ENCODE peak calls at places on chromosomes 16 and 17, in eight cellular contexts. One of them, this sample, is unnamed.

GRCh38 chr16:70706948-70707465 is 21.2 kb upstream of the MTSS2 start:
- DNase-seq in heart left ventricle: no peak
- DNase-seq in suprapubic skin: no peak
- DNase-seq in prostate gland: peak; percentile 64
- DNase-seq in PC-3: peak; percentile 94
- DNase-seq in body of pancreas: no peak
- DNase-seq in A549: peak; percentile 81
- DNase-seq in AG10803: peak; percentile 96
- DNase-seq in this sample: peak; percentile 36

GRCh38 chr17:63029520-63029919 is 63.5 kb downstream of the TANC2 start:
- DNase-seq in PC-3: peak; percentile 62
- DNase-seq in body of pancreas: no peak
- DNase-seq in A549: peak; percentile 16
- DNase-seq in suprapubic skin: no peak
- DNase-seq in heart left ventricle: no peak
- DNase-seq in AG10803: peak; percentile 63
- DNase-seq in prostate gland: no peak
- DNase-seq in this sample: peak; percentile 60

GRCh38 chr16:31067342-31067741 is 6.7 kb downstream of the ZNF668 start:
- DNase-seq in A549: no peak
- DNase-seq in body of pancreas: no peak
- DNase-seq in PC-3: no peak
- DNase-seq in heart left ventricle: no peak
- DNase-seq in prostate gland: no peak
- DNase-seq in suprapubic skin: no peak
- DNase-seq in AG10803: no peak
- DNase-seq in this sample: no peak

GRCh38 chr16:81448154-81449131 is 3.8 kb downstream of the CMIP start:
- DNase-seq in prostate gland: peak; percentile 68
- DNase-seq in heart left ventricle: no peak
- DNase-seq in A549: no peak
- DNase-seq in AG10803: no peak
- DNase-seq in PC-3: peak; percentile 32
- DNase-seq in suprapubic skin: no peak
- DNase-seq in body of pancreas: peak; percentile 66
- DNase-seq in this sample: peak; percentile 41

GRCh38 chr16:53372942-53373871 is 61.1 kb upstream of the RBL2 start:
- DNase-seq in AG10803: no peak
- DNase-seq in heart left ventricle: peak; percentile 69
- DNase-seq in PC-3: peak; percentile 67
- DNase-seq in A549: peak; percentile 9
- DNase-seq in suprapubic skin: no peak
- DNase-seq in prostate gland: peak; percentile 66
- DNase-seq in body of pancreas: peak; percentile 86
- DNase-seq in this sample: no peak

GRCh38 chr17:83098241-83099085 is 19.1 kb downstream of the METRNL start:
- DNase-seq in body of pancreas: no peak
- DNase-seq in PC-3: no peak
- DNase-seq in AG10803: no peak
- DNase-seq in prostate gland: no peak
- DNase-seq in heart left ventricle: no peak
- DNase-seq in suprapubic skin: no peak
- DNase-seq in A549: no peak
- DNase-seq in this sample: peak; percentile 30

GRCh38 chr16:21083729-21084268 is 66.8 kb downstream of the DNAH3 start:
- DNase-seq in A549: peak; percentile 52
- DNase-seq in prostate gland: peak; percentile 37
- DNase-seq in AG10803: peak; percentile 53
- DNase-seq in body of pancreas: peak; percentile 69
- DNase-seq in suprapubic skin: no peak
- DNase-seq in PC-3: peak; percentile 64
- DNase-seq in heart left ventricle: peak; percentile 76
- DNase-seq in this sample: peak; percentile 66

GRCh38 chr16:73949574-73950348 is 346.9 kb upstream of the PSMD7 start:
- DNase-seq in PC-3: peak; percentile 60
- DNase-seq in prostate gland: peak; percentile 44
- DNase-seq in body of pancreas: no peak
- DNase-seq in heart left ventricle: no peak
- DNase-seq in suprapubic skin: no peak
- DNase-seq in A549: peak; percentile 28
- DNase-seq in AG10803: peak; percentile 98
- DNase-seq in this sample: peak; percentile 67

GRCh38 chr17:43599835-43600234 is 53.7 kb upstream of the ETV4 start:
- DNase-seq in heart left ventricle: no peak
- DNase-seq in A549: peak; percentile 52
- DNase-seq in prostate gland: no peak
- DNase-seq in body of pancreas: no peak
- DNase-seq in AG10803: peak; percentile 90
- DNase-seq in suprapubic skin: no peak
- DNase-seq in PC-3: peak; percentile 86
- DNase-seq in this sample: peak; percentile 76

GRCh38 chr17:40598928-40599627 is 33.8 kb upstream of the CCR7 start:
- DNase-seq in prostate gland: no peak
- DNase-seq in AG10803: no peak
- DNase-seq in A549: no peak
- DNase-seq in suprapubic skin: no peak
- DNase-seq in heart left ventricle: no peak
- DNase-seq in PC-3: no peak
- DNase-seq in body of pancreas: no peak
- DNase-seq in this sample: peak; percentile 56

GRCh38 chr16:89687092-89687940 is 827 bp downstream of the CDK10 start:
- DNase-seq in A549: peak; percentile 79
- DNase-seq in PC-3: peak; percentile 34
- DNase-seq in heart left ventricle: no peak
- DNase-seq in suprapubic skin: peak; percentile 77
- DNase-seq in AG10803: peak; percentile 31
- DNase-seq in body of pancreas: peak; percentile 85
- DNase-seq in prostate gland: no peak
- DNase-seq in this sample: peak; percentile 63

GRCh38 chr16:72736074-72736473 is 311.9 kb downstream of the ZFHX3 start:
- DNase-seq in suprapubic skin: no peak
- DNase-seq in AG10803: no peak
- DNase-seq in PC-3: no peak
- DNase-seq in prostate gland: no peak
- DNase-seq in body of pancreas: no peak
- DNase-seq in heart left ventricle: no peak
- DNase-seq in A549: no peak
- DNase-seq in this sample: no peak

GRCh38 chr17:31466096-31466495 is 74.6 kb downstream of the RAB11FIP4 start:
- DNase-seq in A549: no peak
- DNase-seq in prostate gland: no peak
- DNase-seq in body of pancreas: no peak
- DNase-seq in PC-3: no peak
- DNase-seq in heart left ventricle: peak; percentile 20
- DNase-seq in AG10803: no peak
- DNase-seq in suprapubic skin: no peak
- DNase-seq in this sample: no peak

GRCh38 chr16:70437017-70437581 is 1.8 kb downstream of the ST3GAL2 start:
- DNase-seq in PC-3: no peak
- DNase-seq in prostate gland: no peak
- DNase-seq in AG10803: peak; percentile 89
- DNase-seq in body of pancreas: no peak
- DNase-seq in A549: no peak
- DNase-seq in suprapubic skin: no peak
- DNase-seq in heart left ventricle: no peak
- DNase-seq in this sample: peak; percentile 91

GRCh38 chr17:39653662-39654331 is 11.4 kb upstream of the TCAP start:
- DNase-seq in AG10803: peak; percentile 22
- DNase-seq in heart left ventricle: peak; percentile 84
- DNase-seq in A549: peak; percentile 67
- DNase-seq in suprapubic skin: no peak
- DNase-seq in PC-3: peak; percentile 48
- DNase-seq in prostate gland: peak; percentile 47
- DNase-seq in body of pancreas: peak; percentile 73
- DNase-seq in this sample: peak; percentile 37

GRCh38 chr16:81901483-81901882 is 109.8 kb downstream of the SDR42E1 start:
- DNase-seq in body of pancreas: no peak
- DNase-seq in heart left ventricle: no peak
- DNase-seq in PC-3: peak; percentile 85
- DNase-seq in AG10803: peak; percentile 3
- DNase-seq in A549: no peak
- DNase-seq in suprapubic skin: no peak
- DNase-seq in prostate gland: peak; percentile 68
- DNase-seq in this sample: peak; percentile 84

GRCh38 chr16:12462690-12463646 is 340.7 kb downstream of the CPPED1 start:
- DNase-seq in suprapubic skin: no peak
- DNase-seq in body of pancreas: no peak
- DNase-seq in heart left ventricle: no peak
- DNase-seq in PC-3: no peak
- DNase-seq in A549: no peak
- DNase-seq in prostate gland: no peak
- DNase-seq in AG10803: peak; percentile 65
- DNase-seq in this sample: peak; percentile 63

GRCh38 chr16:47873434-47873833 is 282.4 kb downstream of the ABCC12 start:
- DNase-seq in body of pancreas: no peak
- DNase-seq in heart left ventricle: no peak
- DNase-seq in PC-3: no peak
- DNase-seq in prostate gland: no peak
- DNase-seq in AG10803: no peak
- DNase-seq in suprapubic skin: no peak
- DNase-seq in A549: no peak
- DNase-seq in this sample: no peak

GRCh38 chr17:39114744-39115534 is 36.5 kb downstream of the PLXDC1 start:
- DNase-seq in prostate gland: no peak
- DNase-seq in AG10803: peak; percentile 69
- DNase-seq in body of pancreas: no peak
- DNase-seq in suprapubic skin: no peak
- DNase-seq in A549: no peak
- DNase-seq in heart left ventricle: no peak
- DNase-seq in PC-3: no peak
- DNase-seq in this sample: peak; percentile 22

GRCh38 chr17:34638526-34639260 is 59.3 kb downstream of the TMEM132E start:
- DNase-seq in prostate gland: no peak
- DNase-seq in body of pancreas: no peak
- DNase-seq in A549: no peak
- DNase-seq in AG10803: no peak
- DNase-seq in PC-3: no peak
- DNase-seq in suprapubic skin: no peak
- DNase-seq in heart left ventricle: no peak
- DNase-seq in this sample: no peak
- H3K4me3 ChIP-seq in prostate gland: no peak overlapping the region
- H3K4me3 ChIP-seq in body of pancreas: no peak overlapping the region
- H3K4me3 ChIP-seq in A549: no peak overlapping the region
- H3K4me3 ChIP-seq in AG10803: no peak overlapping the region
- H3K4me3 ChIP-seq in PC-3: no peak overlapping the region
- H3K4me3 ChIP-seq in suprapubic skin: no peak overlapping the region
- H3K4me3 ChIP-seq in heart left ventricle: no peak overlapping the region
- H3K4me3 ChIP-seq in this sample: no peak overlapping the region

GRCh38 chr17:47807421-47807820 is 14.2 kb downstream of the OSBPL7 start:
- DNase-seq in body of pancreas: no peak
- DNase-seq in prostate gland: no peak
- DNase-seq in AG10803: no peak
- DNase-seq in A549: no peak
- DNase-seq in PC-3: no peak
- DNase-seq in suprapubic skin: peak; percentile 50
- DNase-seq in heart left ventricle: no peak
- DNase-seq in this sample: no peak

GRCh38 chr17:47808036-47808829 is 13.4 kb downstream of the OSBPL7 start:
- DNase-seq in A549: no peak
- DNase-seq in suprapubic skin: peak; percentile 74
- DNase-seq in AG10803: no peak
- DNase-seq in prostate gland: no peak
- DNase-seq in heart left ventricle: no peak
- DNase-seq in PC-3: no peak
- DNase-seq in body of pancreas: no peak
- DNase-seq in this sample: no peak

GRCh38 chr17:47808830-47809480 is 12.6 kb downstream of the OSBPL7 start:
- DNase-seq in body of pancreas: no peak
- DNase-seq in AG10803: no peak
- DNase-seq in PC-3: no peak
- DNase-seq in prostate gland: no peak
- DNase-seq in suprapubic skin: peak; percentile 78
- DNase-seq in A549: no peak
- DNase-seq in heart left ventricle: no peak
- DNase-seq in this sample: no peak

GRCh38 chr17:47806026-47806912 is 15.3 kb downstream of the OSBPL7 start:
- DNase-seq in suprapubic skin: peak; percentile 13
- DNase-seq in A549: no peak
- DNase-seq in body of pancreas: no peak
- DNase-seq in prostate gland: no peak
- DNase-seq in PC-3: no peak
- DNase-seq in AG10803: no peak
- DNase-seq in heart left ventricle: no peak
- DNase-seq in this sample: no peak

DNA sequence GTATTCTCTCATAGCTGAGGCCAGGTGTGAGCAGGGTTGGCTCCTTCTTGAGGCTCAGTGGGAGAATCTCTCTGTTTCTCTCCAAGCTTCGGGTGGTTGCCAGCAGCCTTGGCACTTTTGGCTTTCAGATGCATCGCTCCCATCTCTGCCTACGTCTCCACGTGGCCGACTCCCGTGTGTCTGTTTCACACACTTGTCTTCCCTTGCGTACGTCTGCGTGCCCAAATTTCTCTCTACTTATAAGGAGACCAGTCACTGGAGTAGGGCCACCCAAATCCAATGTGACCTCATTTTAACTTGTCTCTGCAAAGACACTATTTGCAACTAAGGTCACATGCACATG is 14.7 kb downstream of the OSBPL7 start:
- DNase-seq in heart left ventricle: no peak
- DNase-seq in body of pancreas: no peak
- DNase-seq in prostate gland: no peak
- DNase-seq in PC-3: no peak
- DNase-seq in AG10803: no peak
- DNase-seq in A549: no peak
- DNase-seq in suprapubic skin: peak; percentile 69
- DNase-seq in this sample: no peak
- TF ChIP-seq CTCF in heart left ventricle: no peak
- TF ChIP-seq CTCF in body of pancreas: no peak
- TF ChIP-seq CTCF in prostate gland: no peak
- TF ChIP-seq CTCF in PC-3: no peak
- TF ChIP-seq CTCF in AG10803: no peak
- TF ChIP-seq CTCF in A549: no peak
- TF ChIP-seq CTCF in suprapubic skin: no peak
- TF ChIP-seq CTCF in this sample: no peak

GRCh38 chr17:76262732-76263344 is 2.3 kb upstream of the UBALD2 start:
- DNase-seq in prostate gland: peak; percentile 71
- DNase-seq in heart left ventricle: no peak
- DNase-seq in AG10803: no peak
- DNase-seq in body of pancreas: peak; percentile 73
- DNase-seq in A549: no peak
- DNase-seq in suprapubic skin: no peak
- DNase-seq in PC-3: peak; percentile 94
- DNase-seq in this sample: no peak
- H3K4me3 ChIP-seq in prostate gland: no peak overlapping the region
- H3K4me3 ChIP-seq in heart left ventricle: no peak overlapping the region
- H3K4me3 ChIP-seq in AG10803: no peak overlapping the region
- H3K4me3 ChIP-seq in body of pancreas: no peak overlapping the region
- H3K4me3 ChIP-seq in A549: no peak overlapping the region
- H3K4me3 ChIP-seq in suprapubic skin: no peak overlapping the region
- H3K4me3 ChIP-seq in PC-3: peak overlapping the region; percentile 39
- H3K4me3 ChIP-seq in this sample: no peak overlapping the region

DNA sequence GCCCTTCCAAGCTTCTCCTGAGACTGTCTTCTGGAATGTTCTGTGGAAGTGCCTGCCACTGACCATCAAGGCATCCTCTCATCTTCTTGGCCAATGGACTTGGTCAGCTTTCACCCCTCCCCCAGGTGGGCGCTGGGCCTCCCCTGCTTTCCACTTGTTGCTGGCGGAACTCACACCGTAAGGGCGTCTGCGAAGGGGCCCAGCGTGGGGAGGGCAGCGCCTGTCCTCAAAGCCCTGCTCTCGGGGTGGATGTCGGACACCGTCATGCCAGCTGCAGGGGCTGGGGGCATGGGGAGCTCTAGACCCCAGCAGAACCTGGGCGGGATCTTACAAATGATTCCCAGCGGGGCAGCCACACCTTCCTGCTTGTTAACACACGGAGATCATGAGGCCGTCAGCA is 11.6 kb upstream of the ZFPM1 start:
- DNase-seq in body of pancreas: no peak
- DNase-seq in A549: no peak
- DNase-seq in heart left ventricle: no peak
- DNase-seq in AG10803: no peak
- DNase-seq in prostate gland: no peak
- DNase-seq in suprapubic skin: no peak
- DNase-seq in PC-3: no peak
- DNase-seq in this sample: no peak
- TF ChIP-seq CTCF in body of pancreas: no peak
- TF ChIP-seq CTCF in A549: no peak
- TF ChIP-seq CTCF in heart left ventricle: no peak
- TF ChIP-seq CTCF in AG10803: no peak
- TF ChIP-seq CTCF in prostate gland: no peak
- TF ChIP-seq CTCF in suprapubic skin: no peak
- TF ChIP-seq CTCF in PC-3: no peak
- TF ChIP-seq CTCF in this sample: no peak